ENCODE peak calls at places on chromosomes 5 and 9, in five cellular contexts. One of them, this sample, is unnamed.

GRCh38 chr5:91126448-91126847 is 256.7 kb downstream of the ARRDC3 start:
- DNase-seq in mucosa of gallbladder: no peak
- DNase-seq in stimulated activated CD4-positive, alpha-beta T cell treated with anti-CD3 and anti-CD28 coated beads, Interleukin-15, amount 100 ng/mL, for 1 hour: no peak
- DNase-seq in stimulated activated CD8-positive, alpha-beta memory T cell treated with anti-CD3 and anti-CD28 coated beads, Interleukin-15, amount 100 ng/mL, for 4 hours: no peak
- DNase-seq in MV-4-11: no peak
- DNase-seq in this sample: no peak

GRCh38 chr5:119343766-119344165 is 12.1 kb upstream of the TNFAIP8 start:
- DNase-seq in mucosa of gallbladder: no peak
- DNase-seq in stimulated activated CD4-positive, alpha-beta T cell treated with anti-CD3 and anti-CD28 coated beads, Interleukin-15, amount 100 ng/mL, for 1 hour: no peak
- DNase-seq in stimulated activated CD8-positive, alpha-beta memory T cell treated with anti-CD3 and anti-CD28 coated beads, Interleukin-15, amount 100 ng/mL, for 4 hours: peak
- DNase-seq in MV-4-11: peak
- DNase-seq in this sample: no peak

GRCh38 chr5:148125641-148126040 is 42.7 kb upstream of the SPINK14 start:
- DNase-seq in mucosa of gallbladder: no peak
- DNase-seq in stimulated activated CD4-positive, alpha-beta T cell treated with anti-CD3 and anti-CD28 coated beads, Interleukin-15, amount 100 ng/mL, for 1 hour: no peak
- DNase-seq in stimulated activated CD8-positive, alpha-beta memory T cell treated with anti-CD3 and anti-CD28 coated beads, Interleukin-15, amount 100 ng/mL, for 4 hours: no peak
- DNase-seq in MV-4-11: no peak
- DNase-seq in this sample: no peak

GRCh38 chr5:67730917-67731474 is 484.6 kb upstream of the PIK3R1 start:
- DNase-seq in mucosa of gallbladder: no peak
- DNase-seq in stimulated activated CD4-positive, alpha-beta T cell treated with anti-CD3 and anti-CD28 coated beads, Interleukin-15, amount 100 ng/mL, for 1 hour: no peak
- DNase-seq in stimulated activated CD8-positive, alpha-beta memory T cell treated with anti-CD3 and anti-CD28 coated beads, Interleukin-15, amount 100 ng/mL, for 4 hours: no peak
- DNase-seq in MV-4-11: no peak
- DNase-seq in this sample: no peak

GRCh38 chr5:65721050-65721774 is 697 bp downstream of the SGTB start:
- DNase-seq in mucosa of gallbladder: peak
- DNase-seq in stimulated activated CD4-positive, alpha-beta T cell treated with anti-CD3 and anti-CD28 coated beads, Interleukin-15, amount 100 ng/mL, for 1 hour: no peak
- DNase-seq in stimulated activated CD8-positive, alpha-beta memory T cell treated with anti-CD3 and anti-CD28 coated beads, Interleukin-15, amount 100 ng/mL, for 4 hours: no peak
- DNase-seq in MV-4-11: peak
- DNase-seq in this sample: no peak

GRCh38 chr9:32486839-32487562 is 39.0 kb downstream of the RIGI start:
- DNase-seq in mucosa of gallbladder: no peak
- DNase-seq in stimulated activated CD4-positive, alpha-beta T cell treated with anti-CD3 and anti-CD28 coated beads, Interleukin-15, amount 100 ng/mL, for 1 hour: no peak
- DNase-seq in stimulated activated CD8-positive, alpha-beta memory T cell treated with anti-CD3 and anti-CD28 coated beads, Interleukin-15, amount 100 ng/mL, for 4 hours: no peak
- DNase-seq in MV-4-11: no peak
- DNase-seq in this sample: no peak

GRCh38 chr9:133843751-133844373 is 105.7 kb upstream of the SARDH start:
- DNase-seq in mucosa of gallbladder: no peak
- DNase-seq in stimulated activated CD4-positive, alpha-beta T cell treated with anti-CD3 and anti-CD28 coated beads, Interleukin-15, amount 100 ng/mL, for 1 hour: no peak
- DNase-seq in stimulated activated CD8-positive, alpha-beta memory T cell treated with anti-CD3 and anti-CD28 coated beads, Interleukin-15, amount 100 ng/mL, for 4 hours: no peak
- DNase-seq in MV-4-11: no peak
- DNase-seq in this sample: no peak

GRCh38 chr5:102778478-102778877 is 23.4 kb downstream of the PAM start:
- DNase-seq in mucosa of gallbladder: no peak
- DNase-seq in stimulated activated CD4-positive, alpha-beta T cell treated with anti-CD3 and anti-CD28 coated beads, Interleukin-15, amount 100 ng/mL, for 1 hour: no peak
- DNase-seq in stimulated activated CD8-positive, alpha-beta memory T cell treated with anti-CD3 and anti-CD28 coated beads, Interleukin-15, amount 100 ng/mL, for 4 hours: no peak
- DNase-seq in MV-4-11: no peak
- DNase-seq in this sample: no peak

GRCh38 chr9:69572611-69573010 is 99.6 kb downstream of the APBA1 start:
- DNase-seq in mucosa of gallbladder: no peak
- DNase-seq in stimulated activated CD4-positive, alpha-beta T cell treated with anti-CD3 and anti-CD28 coated beads, Interleukin-15, amount 100 ng/mL, for 1 hour: no peak
- DNase-seq in stimulated activated CD8-positive, alpha-beta memory T cell treated with anti-CD3 and anti-CD28 coated beads, Interleukin-15, amount 100 ng/mL, for 4 hours: no peak
- DNase-seq in MV-4-11: no peak
- DNase-seq in this sample: no peak

GRCh38 chr9:36029765-36030528 is 6.8 kb upstream of the RECK start:
- DNase-seq in mucosa of gallbladder: no peak
- DNase-seq in stimulated activated CD4-positive, alpha-beta T cell treated with anti-CD3 and anti-CD28 coated beads, Interleukin-15, amount 100 ng/mL, for 1 hour: no peak
- DNase-seq in stimulated activated CD8-positive, alpha-beta memory T cell treated with anti-CD3 and anti-CD28 coated beads, Interleukin-15, amount 100 ng/mL, for 4 hours: no peak
- DNase-seq in MV-4-11: peak
- DNase-seq in this sample: no peak

GRCh38 chr9:9061599-9061998 is 1262.0 kb upstream of the DMAC1 start:
- DNase-seq in mucosa of gallbladder: no peak
- DNase-seq in stimulated activated CD4-positive, alpha-beta T cell treated with anti-CD3 and anti-CD28 coated beads, Interleukin-15, amount 100 ng/mL, for 1 hour: no peak
- DNase-seq in stimulated activated CD8-positive, alpha-beta memory T cell treated with anti-CD3 and anti-CD28 coated beads, Interleukin-15, amount 100 ng/mL, for 4 hours: no peak
- DNase-seq in MV-4-11: no peak
- DNase-seq in this sample: no peak

GRCh38 chr9:34328500-34328982 is 527 bp downstream of the KIF24 start:
- DNase-seq in mucosa of gallbladder: no peak
- DNase-seq in stimulated activated CD4-positive, alpha-beta T cell treated with anti-CD3 and anti-CD28 coated beads, Interleukin-15, amount 100 ng/mL, for 1 hour: no peak
- DNase-seq in stimulated activated CD8-positive, alpha-beta memory T cell treated with anti-CD3 and anti-CD28 coated beads, Interleukin-15, amount 100 ng/mL, for 4 hours: no peak
- DNase-seq in MV-4-11: no peak
- DNase-seq in this sample: no peak

This sample was measured in central memory CD8-positive, alpha-beta T cell.